ENCODE peak calls at places on chromosome 9, in seven cellular contexts. E, O, X, G, N, D and B are unnamed samples.

GRCh38 chr9:107137495-107138202 is 145.4 kb upstream of the RAD23B start:
- DNase-seq in D (no peak), G (no peak), O (peak), X (no peak), E (no peak), N (no peak), B (no peak)

GRCh38 chr9:88075966-88076285 is 62.3 kb downstream of the SPATA31C2 start:
- DNase-seq in O (peak), E (no peak), X (no peak), N (no peak), G (no peak), D (no peak), B (no peak)

GRCh38 chr9:114621975-114622609 is 11.0 kb downstream of the TMEM268 start:
- DNase-seq in O (peak), X (no peak), G (no peak), N (no peak), E (no peak), D (peak), B (no peak)

GRCh38 chr9:100465270-100465669 is 7.7 kb upstream of the TMEFF1 start:
- DNase-seq in D (no peak), G (no peak), X (no peak), O (no peak), N (no peak), E (no peak), B (no peak)

GRCh38 chr9:89664896-89665329 is 60.1 kb downstream of the GADD45G start:
- DNase-seq in N (no peak), X (peak), E (no peak), D (peak), G (no peak), O (no peak), B (no peak)

GRCh38 chr9:129183495-129184308 is 5.6 kb upstream of the IER5L start:
- DNase-seq in O (no peak), E (no peak), X (no peak), N (no peak), D (no peak), G (no peak), B (peak)

GRCh38 chr9:20722221-20722620 is 38.2 kb downstream of the FOCAD start:
- DNase-seq in D (peak), G (no peak), E (no peak), X (no peak), O (no peak), N (no peak), B (no peak)

GRCh38 chr9:6715755-6716643 is 41.8 kb upstream of the KDM4C start:
- DNase-seq in O (peak), G (peak), X (peak), D (no peak), N (no peak), E (peak), B (no peak)

GRCh38 chr9:122213589-122214413 is 15.0 kb downstream of the LHX6 start:
- DNase-seq in G (no peak), D (peak), E (no peak), X (peak), N (peak), O (no peak), B (peak)

GRCh38 chr9:33289936-33290246 is 425 bp upstream of the NFX1 start:
- DNase-seq in O (no peak), X (no peak), D (no peak), E (no peak), N (peak), G (no peak), B (no peak)

GRCh38 chr9:134391319-134392231 is 65.3 kb downstream of the RXRA start:
- DNase-seq in D (no peak), X (no peak), N (no peak), E (no peak), O (no peak), G (peak), B (no peak)

GRCh38 chr9:105114318-105114717 is 130.1 kb upstream of the SLC44A1 start:
- DNase-seq in E (no peak), D (no peak), N (no peak), G (no peak), X (no peak), O (no peak), B (no peak)

GRCh38 chr9:132575005-132575609 is 7.3 kb upstream of the BARHL1 start:
- DNase-seq in X (peak), D (peak), E (peak), N (peak), G (no peak), O (peak), B (peak)

GRCh38 chr9:130263601-130264413 is 1.8 kb upstream of the HMCN2 start:
- DNase-seq in E (no peak), O (no peak), N (no peak), D (no peak), X (peak), G (no peak), B (no peak)

GRCh38 chr9:90801507-90802289 is at the start of gene SYK:
- DNase-seq in O (no peak), D (peak), X (peak), N (peak), E (no peak), G (no peak), B (peak)

GRCh38 chr9:107049825-107050184 is 186.8 kb downstream of the ZNF462 start:
- DNase-seq in D (no peak), N (no peak), G (no peak), X (no peak), E (no peak), O (no peak), B (no peak)

GRCh38 chr9:116174347-116174746 is 20.8 kb downstream of the PAPPA start:
- DNase-seq in O (no peak), E (no peak), N (no peak), X (no peak), G (no peak), D (peak), B (no peak)

GRCh38 chr9:133127340-133127981 is 6.4 kb upstream of the RALGDS start:
- DNase-seq in X (no peak), E (no peak), G (no peak), O (no peak), D (peak), N (no peak), B (no peak)

GRCh38 chr9:101508203-101508602 is 25.4 kb upstream of the RNF20 start:
- DNase-seq in O (peak), G (no peak), E (no peak), N (no peak), X (no peak), D (peak), B (no peak)

GRCh38 chr9:87512321-87512720 is 14.7 kb downstream of the DAPK1 start:
- DNase-seq in D (no peak), G (no peak), O (no peak), N (peak), X (no peak), E (no peak), B (no peak)

GRCh38 chr9:29021632-29022031 is 1448.4 kb upstream of the C9orf72 start:
- DNase-seq in E (no peak), N (no peak), O (no peak), G (no peak), D (no peak), X (no peak), B (no peak)